ENCODE peak calls at places on chromosomes 12 and 14, in four cellular contexts. Y is HCT116, K is H1, A is GM12878. J is an unnamed sample.

GRCh38 chr12:102364709-102365108 is 115.7 kb downstream of the IGF1 start:
- DNase-seq in Y (no peak), K (no peak), A (no peak), J (no peak)

GRCh38 chr12:42483534-42483857 is 106.0 kb downstream of the PRICKLE1 start:
- DNase-seq in Y (no peak), K (peak), A (no peak), J (peak)

GRCh38 chr12:101598483-101598882 is 3.7 kb downstream of the MYBPC1 start:
- DNase-seq in Y (no peak), K (no peak), A (no peak), J (no peak)

GRCh38 chr12:96400631-96401060 is 407 bp upstream of the CDK17 start:
- DNase-seq in Y (no peak), K (peak), A (peak), J (no peak)

GRCh38 chr12:111767362-111768158 is 827 bp downstream of the ALDH2 start:
- DNase-seq in Y (peak), K (no peak), A (no peak), J (no peak)

GRCh38 chr12:124347805-124348658 is 53.1 kb downstream of the RFLNA start:
- DNase-seq in Y (no peak), K (peak), A (no peak), J (peak)

GRCh38 chr14:94355191-94355794 is 32.2 kb upstream of the SERPINA6 start:
- DNase-seq in Y (no peak), K (peak), A (no peak), J (no peak)

GRCh38 chr12:119683413-119683812 is 15.5 kb downstream of the PRKAB1 start:
- DNase-seq in Y (no peak), K (no peak), A (no peak), J (no peak)

GRCh38 chr12:68577949-68578348 is 32.8 kb upstream of the RAP1B start:
- DNase-seq in Y (no peak), K (no peak), A (no peak), J (no peak)

GRCh38 chr12:124527861-124528561 is 39.4 kb downstream of the NCOR2 start:
- DNase-seq in Y (no peak), K (no peak), A (no peak), J (no peak)

GRCh38 chr14:96299441-96299840 is 43.4 kb downstream of the BDKRB1 start:
- DNase-seq in Y (no peak), K (no peak), A (no peak), J (no peak)

GRCh38 chr12:685388-685787 is 22.1 kb upstream of the NINJ2 start:
- DNase-seq in Y (no peak), K (no peak), A (peak), J (no peak)

GRCh38 chr14:54866588-54866987 is 36.0 kb downstream of the GCH1 start:
- DNase-seq in Y (no peak), K (no peak), A (no peak), J (peak)

GRCh38 chr12:31896514-31897039 is 62.6 kb upstream of the RESF1 start:
- DNase-seq in Y (no peak), K (no peak), A (peak), J (peak)

GRCh38 chr12:6235499-6235898 is 35.3 kb downstream of the CD9 start:
- DNase-seq in Y (no peak), K (no peak), A (no peak), J (no peak)

GRCh38 chr14:104639889-104640548 is 35.4 kb upstream of the TMEM179 start:
- DNase-seq in Y (peak), K (peak), A (no peak), J (peak)

GRCh38 chr14:24659916-24660570 is 26.1 kb upstream of the GZMB start:
- DNase-seq in Y (no peak), K (no peak), A (no peak), J (no peak)

GRCh38 chr12:78887444-78887843 is 22.9 kb downstream of the SYT1 start:
- DNase-seq in Y (no peak), K (no peak), A (no peak), J (no peak)

GRCh38 chr12:82708056-82708455 is 21.4 kb downstream of the TMTC2 start:
- DNase-seq in Y (no peak), K (no peak), A (no peak), J (no peak)

GRCh38 chr12:31118831-31119530 is 45.3 kb downstream of the DDX11 start:
- DNase-seq in Y (peak), K (peak), A (no peak), J (peak)

DNA sequence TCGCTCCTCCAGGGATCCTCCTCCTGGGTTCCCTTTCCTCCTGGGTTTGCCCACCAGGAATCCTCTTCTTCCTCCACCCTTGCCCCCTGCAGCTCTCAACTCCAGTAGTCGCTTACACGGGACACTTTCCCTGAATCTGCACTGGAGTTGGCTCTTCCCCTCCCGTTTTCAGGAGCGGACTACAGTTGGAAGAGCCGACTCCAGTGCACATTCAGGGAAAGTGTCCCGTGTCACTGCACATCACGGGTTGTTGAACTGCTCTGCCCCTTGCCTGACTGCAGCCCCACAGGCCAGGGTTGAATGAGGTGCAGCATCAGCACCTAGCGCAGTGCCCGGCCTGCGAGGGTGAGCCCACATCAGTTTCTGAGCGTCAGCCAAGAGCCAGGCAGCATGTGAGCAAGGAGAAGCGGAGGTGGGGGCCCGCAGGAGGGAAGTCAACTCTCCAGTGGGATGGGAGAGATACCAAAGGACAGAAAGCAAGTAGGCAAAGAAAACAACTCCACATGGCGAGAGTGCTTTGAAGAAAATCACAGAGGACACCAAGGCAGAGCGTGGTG is 13.1 kb downstream of the RAPGEF3 start:
- DNase-seq in Y (no peak), K (no peak), A (no peak), J (no peak)
- TF ChIP-seq ZNF274 in Y (no peak), K (no peak), A (no peak), J (no peak)

GRCh38 chr12:85664429-85664828 is 171.8 kb downstream of the RASSF9 start:
- DNase-seq in Y (no peak), K (no peak), A (no peak), J (no peak)

GRCh38 chr12:85663631-85664030 is 172.6 kb downstream of the RASSF9 start:
- DNase-seq in Y (no peak), K (no peak), A (no peak), J (no peak)

GRCh38 chr12:85661461-85662208 is 174.6 kb downstream of the RASSF9 start:
- DNase-seq in Y (no peak), K (no peak), A (no peak), J (no peak)

GRCh38 chr12:85659754-85660530 is 176.3 kb downstream of the RASSF9 start:
- DNase-seq in Y (no peak), K (no peak), A (no peak), J (no peak)

DNA sequence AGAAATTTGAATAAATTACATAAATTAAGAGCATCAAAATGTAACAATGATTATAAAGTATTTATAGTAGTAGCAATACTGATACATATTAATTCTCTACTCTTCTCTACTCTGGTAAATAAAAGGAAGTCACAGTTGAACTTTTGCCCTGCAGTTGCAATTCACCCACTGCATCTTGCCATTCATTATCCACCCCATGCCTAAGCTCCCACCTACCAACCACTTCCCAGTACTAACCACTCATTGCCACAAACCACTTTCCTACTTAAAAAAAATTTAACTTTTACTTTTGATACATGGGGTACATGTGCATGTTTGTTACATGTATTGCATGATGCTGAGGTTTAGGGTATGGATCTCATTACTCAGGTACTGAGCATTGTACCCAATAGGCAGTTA is 174.0 kb downstream of the RASSF9 start:
- DNase-seq in Y (no peak), K (no peak), A (no peak), J (no peak)
- TF ChIP-seq EGR1 in Y (no peak), K (no peak), A (no peak), J (no peak)

DNA sequence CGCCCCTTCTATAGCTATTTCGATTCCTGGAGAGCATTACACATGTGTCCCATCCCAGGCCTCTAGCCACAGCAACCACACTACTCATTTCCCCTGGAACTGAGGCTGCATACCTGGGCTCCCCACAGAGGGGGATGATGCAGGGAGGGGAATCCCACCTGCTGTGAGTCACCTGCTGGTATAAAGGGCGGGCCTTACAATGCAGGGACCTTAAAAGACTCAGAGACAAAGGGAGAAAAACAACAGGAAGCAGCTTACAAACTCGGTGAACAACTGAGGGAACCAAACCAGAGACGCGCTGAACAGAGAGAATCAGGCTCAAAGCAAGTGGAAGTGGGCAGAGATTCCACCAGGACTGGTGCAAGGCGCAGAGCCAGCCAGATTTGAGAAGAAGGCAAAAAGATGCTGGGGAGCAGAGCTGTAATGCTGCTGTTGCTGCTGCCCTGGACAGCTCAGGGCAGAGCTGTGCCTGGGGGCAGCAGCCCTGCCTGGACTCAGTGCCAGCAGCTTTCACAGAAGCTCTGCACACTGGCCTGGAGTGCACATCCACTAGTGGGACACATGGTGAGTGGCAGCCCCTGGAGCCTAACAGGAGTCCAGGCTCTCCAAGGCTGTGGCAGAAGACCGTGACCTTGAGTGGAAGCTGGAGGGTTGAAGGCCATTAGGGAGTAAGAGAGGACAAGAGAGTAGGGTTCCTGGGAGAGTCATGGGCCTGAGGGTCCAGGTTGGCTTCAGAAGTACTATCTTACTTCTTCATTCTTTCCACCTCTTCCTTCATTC is at the start of gene IL23A:
- DNase-seq in Y (no peak), K (peak), A (peak), J (no peak)
- TF ChIP-seq POLR2AphosphoS5 in Y (no peak), K (no peak), A (peak), J (no peak)

GRCh38 chr14:103563089-103563620 is 395 bp downstream of the COA8 start:
- DNase-seq in Y (peak), K (no peak), A (no peak), J (peak)
- TF ChIP-seq ZNF274 in Y (no peak), K (no peak), A (no peak), J (no peak)

GRCh38 chr12:45302621-45303020 is 86.7 kb downstream of the ANO6 start:
- DNase-seq in Y (no peak), K (no peak), A (no peak), J (no peak)
- TF ChIP-seq EGR1 in Y (no peak), K (no peak), A (no peak), J (no peak)

GRCh38 chr14:69956970-69957369 is 77.8 kb downstream of the SMOC1 start:
- DNase-seq in Y (no peak), K (no peak), A (no peak), J (no peak)
- TF ChIP-seq POLR2AphosphoS5 in Y (no peak), K (no peak), A (no peak), J (no peak)

GRCh38 chr14:83867871-83868270 is 1662.1 kb upstream of the FLRT2 start:
- DNase-seq in Y (no peak), K (no peak), A (no peak), J (no peak)
- TF ChIP-seq ZNF274 in Y (no peak), K (no peak), A (no peak), J (no peak)

GRCh38 chr14:61623927-61624326 is 71.4 kb upstream of the HIF1A start:
- DNase-seq in Y (no peak), K (no peak), A (no peak), J (no peak)

GRCh38 chr14:61621444-61621843 is 73.9 kb upstream of the HIF1A start:
- DNase-seq in Y (no peak), K (no peak), A (no peak), J (no peak)

GRCh38 chr14:61619494-61619893 is 75.8 kb upstream of the HIF1A start:
- DNase-seq in Y (no peak), K (no peak), A (no peak), J (no peak)

GRCh38 chr14:61618448-61618847 is 76.9 kb upstream of the HIF1A start:
- DNase-seq in Y (no peak), K (no peak), A (no peak), J (no peak)

DNA sequence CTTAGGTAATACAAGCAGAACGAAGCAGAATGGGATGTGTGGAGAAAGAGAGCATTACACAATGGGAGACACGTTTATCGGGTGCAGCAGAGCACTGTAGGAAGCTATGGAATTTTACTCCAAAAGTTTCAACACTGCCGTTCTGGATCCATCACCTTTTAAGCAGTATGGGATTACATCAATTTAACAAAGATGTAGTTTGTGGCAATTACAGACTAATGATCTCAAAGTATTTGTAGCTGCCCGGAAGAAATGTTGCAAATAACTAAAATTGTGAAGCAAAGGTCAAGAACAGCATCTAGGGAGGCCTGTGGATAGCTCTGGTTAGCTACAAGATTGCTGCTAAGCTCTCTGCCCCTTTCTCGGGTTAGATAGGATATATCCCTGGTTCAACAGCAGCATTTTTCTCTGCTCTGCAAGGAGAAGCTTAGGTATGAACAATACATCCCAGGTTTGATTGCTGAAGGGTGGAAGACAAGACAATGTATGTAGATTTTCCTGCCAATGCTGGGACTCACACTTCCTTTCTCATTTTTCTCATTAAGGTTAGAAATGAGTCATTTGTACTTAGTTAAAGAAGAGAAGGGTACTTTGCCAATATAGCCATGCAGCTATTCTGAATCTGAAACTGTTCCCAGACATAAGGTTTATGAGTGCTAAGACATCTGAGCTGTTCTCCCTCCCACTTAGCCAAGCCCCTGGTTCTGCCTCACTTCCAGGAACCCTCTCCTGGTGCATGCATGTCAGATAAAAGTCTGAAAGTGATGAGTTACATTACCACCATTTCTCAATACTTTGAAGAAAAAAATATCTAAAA is 75.0 kb upstream of the HIF1A start:
- DNase-seq in Y (no peak), K (no peak), A (peak), J (no peak)
- TF ChIP-seq EGR1 in Y (no peak), K (no peak), A (no peak), J (no peak)

GRCh38 chr14:99181246-99181645 is 90.8 kb downstream of the BCL11B start:
- DNase-seq in Y (no peak), K (no peak), A (no peak), J (no peak)

GRCh38 chr14:99183716-99184115 is 88.3 kb downstream of the BCL11B start:
- DNase-seq in Y (no peak), K (no peak), A (no peak), J (no peak)

GRCh38 chr14:99182548-99183115 is 89.4 kb downstream of the BCL11B start:
- DNase-seq in Y (no peak), K (no peak), A (no peak), J (no peak)

GRCh38 chr14:99181804-99182520 is 90.0 kb downstream of the BCL11B start:
- DNase-seq in Y (no peak), K (no peak), A (no peak), J (no peak)

DNA sequence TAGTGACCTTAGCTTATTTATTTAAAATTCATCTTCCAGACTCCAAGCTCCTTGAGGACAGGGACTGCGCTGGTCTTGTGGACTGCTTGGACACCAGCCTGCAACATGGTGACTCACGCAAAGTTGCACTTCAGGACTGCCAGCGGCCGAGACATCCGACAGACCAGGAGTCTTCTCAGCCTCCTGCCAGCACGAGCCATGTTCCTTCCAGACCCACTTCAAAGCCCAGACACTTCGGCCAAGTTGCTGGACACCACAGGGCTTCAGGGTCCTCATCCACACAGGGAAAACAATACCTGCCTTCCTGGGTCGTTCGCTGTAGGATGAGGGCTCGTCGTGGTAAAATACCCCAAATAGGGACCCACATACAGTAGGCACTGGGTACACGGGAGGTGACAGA is 88.7 kb downstream of the BCL11B start:
- DNase-seq in Y (no peak), K (no peak), A (no peak), J (no peak)
- TF ChIP-seq POLR2AphosphoS5 in Y (no peak), K (no peak), A (no peak), J (no peak)

J was measured in K562.